ENCODE peak calls at places on chromosomes 1 and 21, in ten cellular contexts. C, F, L, J, B, D, P, E, N and T are unnamed samples.

GRCh38 chr1:228404107-228404720 is 2.4 kb downstream of the TRIM11 start:
- DNase-seq in C (no peak), F (no peak), L (no peak), J (no peak), B (no peak), D (no peak), P (no peak), E (no peak), N (no peak), T (no peak)

GRCh38 chr21:45074048-45074817 is at the start of gene ADARB1:
- DNase-seq in C (peak), F (peak), L (peak), J (peak), B (peak), D (no peak), P (peak), E (peak), N (peak), T (peak)

GRCh38 chr1:100631015-100631521 is 88.5 kb upstream of the VCAM1 start:
- DNase-seq in C (peak), F (no peak), L (no peak), J (peak), B (peak), D (peak), P (no peak), E (peak), N (no peak), T (no peak)

GRCh38 chr1:185291159-185291558 is 25.9 kb downstream of the IVNS1ABP start:
- DNase-seq in C (no peak), F (no peak), L (no peak), J (no peak), B (no peak), D (no peak), P (no peak), E (no peak), N (no peak), T (no peak)

GRCh38 chr1:47871799-47872353 is 125.3 kb downstream of the TRABD2B start:
- DNase-seq in C (no peak), F (no peak), L (no peak), J (peak), B (peak), D (no peak), P (no peak), E (peak), N (no peak), T (no peak)

GRCh38 chr1:65260851-65261473 is 48.4 kb upstream of the DNAJC6 start:
- DNase-seq in C (no peak), F (no peak), L (no peak), J (peak), B (peak), D (peak), P (no peak), E (peak), N (no peak), T (no peak)

GRCh38 chr1:20485527-20486456 is at the start of gene CAMK2N1:
- DNase-seq in C (peak), F (peak), L (peak), J (peak), B (no peak), D (no peak), P (peak), E (peak), N (peak), T (peak)

GRCh38 chr1:10529096-10529495 is 54.3 kb downstream of the PEX14 start:
- DNase-seq in C (no peak), F (no peak), L (no peak), J (no peak), B (no peak), D (no peak), P (no peak), E (peak), N (no peak), T (no peak)

GRCh38 chr1:21786640-21787039 is 3.7 kb upstream of the USP48 start:
- DNase-seq in C (no peak), F (no peak), L (no peak), J (no peak), B (no peak), D (no peak), P (no peak), E (no peak), N (no peak), T (no peak)

GRCh38 chr1:206808615-206809014 is 36.3 kb upstream of the IL10 start:
- DNase-seq in C (peak), F (no peak), L (no peak), J (peak), B (peak), D (no peak), P (no peak), E (peak), N (peak), T (peak)

GRCh38 chr1:155322571-155322952 is 1.9 kb downstream of the RUSC1 start:
- DNase-seq in C (peak), F (peak), L (peak), J (no peak), B (no peak), D (no peak), P (peak), E (peak), N (no peak), T (no peak)